ENCODE peak calls at places on chromosome 5, in four cellular contexts. E is GDM1; K is activated naive CD4-positive, alpha-beta T cell; N is NCI-H748 treated with DMSO at 0.1 percent for 48 hours. A is an unnamed sample.

GRCh38 chr5:170536498-170536897 is 32.7 kb downstream of the KCNIP1 start:
- DNase-seq in E (no peak), K (no peak), N (no peak), A (no peak)

GRCh38 chr5:170155771-170156170 is 50.1 kb downstream of the FOXI1 start:
- DNase-seq in E (no peak), K (no peak), N (no peak), A (no peak)

GRCh38 chr5:149584106-149584505 is 2.8 kb downstream of the ARHGEF37 start:
- DNase-seq in E (peak), K (no peak), N (no peak), A (no peak)

GRCh38 chr5:38265546-38266179 is 7.3 kb downstream of the EGFLAM start:
- DNase-seq in E (peak), K (peak), N (peak), A (peak)

GRCh38 chr5:130333089-130333488 is 428.8 kb downstream of the CHSY3 start:
- DNase-seq in E (no peak), K (no peak), N (no peak), A (no peak)

GRCh38 chr5:151646334-151646733 is 40.4 kb downstream of the SPARC start:
- DNase-seq in E (no peak), K (no peak), N (no peak), A (no peak)

GRCh38 chr5:178304761-178305645 is 72.4 kb upstream of the PHYKPL start:
- DNase-seq in E (no peak), K (no peak), N (no peak), A (no peak)

GRCh38 chr5:78813286-78813685 is 164.7 kb upstream of the LHFPL2 start:
- DNase-seq in E (no peak), K (no peak), N (no peak), A (no peak)

GRCh38 chr5:59025734-59026133 is 442.9 kb downstream of the RAB3C start:
- DNase-seq in E (no peak), K (no peak), N (no peak), A (no peak)

GRCh38 chr5:96703384-96703910 is 41.3 kb downstream of the CAST start:
- DNase-seq in E (no peak), K (no peak), N (no peak), A (no peak)

GRCh38 chr5:502325-503079 is 21.7 kb downstream of the SLC9A3 start:
- DNase-seq in E (no peak), K (no peak), N (no peak), A (peak)

GRCh38 chr5:137218471-137218870 is 280.7 kb downstream of the SPOCK1 start:
- DNase-seq in E (no peak), K (no peak), N (no peak), A (no peak)

GRCh38 chr5:115815693-115816225 is 700 bp downstream of the CDO1 start:
- DNase-seq in E (no peak), K (no peak), N (no peak), A (peak)

GRCh38 chr5:133287500-133287899 is 235.7 kb downstream of the HSPA4 start:
- DNase-seq in E (no peak), K (peak), N (no peak), A (peak)

GRCh38 chr5:129110742-129111141 is 16.2 kb downstream of the ISOC1 start:
- DNase-seq in E (no peak), K (no peak), N (no peak), A (no peak)

GRCh38 chr5:131786036-131786435 is 10.8 kb downstream of the FNIP1 start:
- DNase-seq in E (no peak), K (no peak), N (no peak), A (no peak)

GRCh38 chr5:149356391-149356790 is 1.5 kb upstream of the PCYOX1L start:
- DNase-seq in E (no peak), K (no peak), N (no peak), A (no peak)

GRCh38 chr5:111439473-111440075 is 72.8 kb downstream of the STARD4 start:
- DNase-seq in E (no peak), K (no peak), N (no peak), A (no peak)

GRCh38 chr5:10671041-10672008 is 89.7 kb downstream of the DAP start:
- DNase-seq in E (no peak), K (no peak), N (no peak), A (no peak)

GRCh38 chr5:178642351-178642909 is 15.6 kb upstream of the CLK4 start:
- DNase-seq in E (no peak), K (no peak), N (no peak), A (no peak)

GRCh38 chr5:117204926-117205869 is 630.6 kb upstream of the SEMA6A start:
- DNase-seq in E (no peak), K (no peak), N (no peak), A (no peak)

GRCh38 chr5:115573133-115573532 is 28.6 kb upstream of the FEM1C start:
- DNase-seq in E (no peak), K (no peak), N (no peak), A (no peak)

GRCh38 chr5:115069087-115069968 is 100.4 kb downstream of the TRIM36 start:
- DNase-seq in E (peak), K (no peak), N (peak), A (peak)

GRCh38 chr5:174305241-174305681 is 259.8 kb downstream of the NSG2 start:
- DNase-seq in E (no peak), K (no peak), N (no peak), A (no peak)

GRCh38 chr5:22699319-22699718 is 153.8 kb downstream of the CDH12 start:
- DNase-seq in E (no peak), K (no peak), N (no peak), A (no peak)

GRCh38 chr5:66174338-66174737 is 30.2 kb downstream of the SREK1 start:
- DNase-seq in E (no peak), K (no peak), N (peak), A (no peak)

GRCh38 chr5:45262061-45262590 is 434.1 kb downstream of the HCN1 start:
- DNase-seq in E (no peak), K (no peak), N (no peak), A (no peak)

GRCh38 chr5:141674747-141675146 is 7.3 kb downstream of the ARAP3 start:
- DNase-seq in E (no peak), K (no peak), N (no peak), A (no peak)

GRCh38 chr5:57538341-57538955 is 55.8 kb upstream of the ACTBL2 start:
- DNase-seq in E (no peak), K (no peak), N (no peak), A (no peak)

GRCh38 chr5:152097128-152097527 is 172.5 kb upstream of the GLRA1 start:
- DNase-seq in E (no peak), K (no peak), N (no peak), A (no peak)

GRCh38 chr5:7412369-7412768 is 16.4 kb downstream of the ADCY2 start:
- DNase-seq in E (no peak), K (no peak), N (no peak), A (no peak)

GRCh38 chr5:76086060-76086459 is 2.9 kb downstream of the SV2C start:
- DNase-seq in E (no peak), K (no peak), N (no peak), A (no peak)

A was measured in nephron progenitor cell.